ENCODE peak calls at places on chromosomes 3 and 15, in nine cellular contexts. Z is OCI-LY7, R is ELF-1, C is ureter, M is heart right ventricle, L is kidney, A is T-helper 2 cell, Y is H7, P is occipital lobe. O is an unnamed sample.

GRCh38 chr3:35899245-35899644 is 259.9 kb downstream of the ARPP21 start:
- DNase-seq in Z (no peak), R (no peak), A (no peak), P (no peak), M (no peak), C (no peak), L (no peak), Y (no peak), O (peak)

GRCh38 chr15:32042269-32042996 is 12.1 kb downstream of the CHRNA7 start:
- DNase-seq in P (no peak), M (no peak), A (no peak), C (no peak), L (no peak), Z (no peak), R (no peak), Y (no peak), O (no peak)

GRCh38 chr3:14988988-14989394 is 41.6 kb downstream of the NR2C2 start:
- DNase-seq in Y (peak), R (peak), L (no peak), P (no peak), Z (peak), A (peak), C (no peak), M (no peak), O (peak)

GRCh38 chr3:129409541-129409940 is 18.9 kb downstream of the EFCAB12 start:
- DNase-seq in Z (no peak), M (no peak), P (no peak), A (no peak), Y (no peak), L (no peak), R (no peak), C (no peak), O (no peak)

GRCh38 chr3:150972379-150972985 is at the start of gene CLRN1:
- DNase-seq in Y (no peak), P (no peak), L (no peak), M (no peak), R (peak), Z (no peak), A (no peak), C (no peak), O (peak)

GRCh38 chr3:134677196-134677986 is 26.6 kb upstream of the KY start:
- DNase-seq in P (peak), A (no peak), Y (peak), C (no peak), Z (peak), M (no peak), L (no peak), R (peak), O (peak)

GRCh38 chr3:126212629-126213375 is 32.4 kb upstream of the ALDH1L1 start:
- DNase-seq in A (no peak), M (peak), L (peak), P (no peak), Z (no peak), R (peak), Y (peak), C (peak), O (peak)

GRCh38 chr15:60184579-60184978 is 180.5 kb downstream of the FOXB1 start:
- DNase-seq in Z (no peak), Y (no peak), P (no peak), M (no peak), L (no peak), R (no peak), C (no peak), A (no peak), O (peak)

GRCh38 chr3:54877675-54878544 is 49.9 kb downstream of the LRTM1 start:
- DNase-seq in R (peak), Z (no peak), A (no peak), P (no peak), M (no peak), C (no peak), Y (no peak), L (no peak), O (no peak)

GRCh38 chr3:101803152-101803782 is 24.3 kb downstream of the NXPE3 start:
- DNase-seq in L (no peak), A (peak), M (no peak), R (no peak), C (no peak), Y (peak), P (peak), Z (peak), O (peak)

GRCh38 chr15:37485056-37485455 is 384.7 kb upstream of the MEIS2 start:
- DNase-seq in C (no peak), Y (no peak), P (no peak), Z (no peak), L (no peak), A (no peak), M (no peak), R (no peak), O (no peak)

GRCh38 chr3:52527039-52527731 is 6.5 kb downstream of the NT5DC2 start:
- DNase-seq in L (peak), R (peak), Y (peak), M (peak), C (no peak), Z (no peak), A (no peak), P (no peak), O (no peak)

GRCh38 chr3:108894981-108895380 is 58.7 kb downstream of the GUCA1C start:
- DNase-seq in Y (no peak), L (no peak), Z (no peak), R (no peak), A (no peak), C (no peak), P (no peak), M (no peak), O (no peak)

GRCh38 chr3:67044955-67045354 is 46.8 kb downstream of the KBTBD8 start:
- DNase-seq in L (no peak), P (no peak), M (no peak), R (no peak), A (no peak), C (no peak), Y (no peak), Z (no peak), O (peak)

GRCh38 chr3:36944641-36945270 is at the start of gene TRANK1:
- DNase-seq in R (peak), A (peak), Y (peak), P (peak), L (peak), M (peak), C (peak), Z (peak), O (peak)

GRCh38 chr3:194857459-194858113 is 171.9 kb downstream of the FAM43A start:
- DNase-seq in M (no peak), L (no peak), R (no peak), P (no peak), A (no peak), Y (no peak), C (no peak), Z (no peak), O (no peak)

GRCh38 chr3:4426782-4427344 is 40.2 kb downstream of the SUMF1 start:
- DNase-seq in P (peak), C (no peak), Z (peak), A (no peak), Y (no peak), M (no peak), R (no peak), L (no peak), O (peak)

GRCh38 chr3:138348107-138348949 is at the start of gene MRAS:
- DNase-seq in Z (no peak), R (peak), C (peak), A (peak), L (peak), Y (peak), M (peak), P (peak), O (peak)

GRCh38 chr3:183328823-183329222 is 75.8 kb downstream of the B3GNT5 start:
- DNase-seq in P (no peak), Z (no peak), L (no peak), A (no peak), M (no peak), C (no peak), Y (no peak), R (no peak), O (no peak)

GRCh38 chr3:126142652-126143051 is 37.7 kb downstream of the ALDH1L1 start:
- DNase-seq in P (no peak), Z (no peak), M (no peak), L (no peak), C (no peak), A (no peak), R (no peak), Y (peak), O (no peak)

GRCh38 chr3:65732060-65732933 is 306.4 kb downstream of the MAGI1 start:
- DNase-seq in Y (peak), L (no peak), A (no peak), M (no peak), Z (peak), C (no peak), P (peak), R (peak), O (peak)

GRCh38 chr15:67839358-67839928 is 402 bp downstream of the RNU6-1 start:
- DNase-seq in M (no peak), C (no peak), Z (peak), A (no peak), L (no peak), P (no peak), Y (peak), R (peak), O (peak)

GRCh38 chr3:195188530-195188917 is 82.4 kb downstream of the XXYLT1 start:
- DNase-seq in Z (no peak), C (no peak), M (no peak), Y (no peak), P (no peak), R (no peak), A (no peak), L (no peak), O (no peak)

GRCh38 chr15:41332788-41333527 is at the start of gene NUSAP1:
- DNase-seq in Z (peak), R (no peak), M (no peak), C (no peak), P (no peak), A (no peak), L (peak), Y (peak), O (no peak)

GRCh38 chr3:43290961-43291360 is 4.6 kb downstream of the SNRK start:
- DNase-seq in C (no peak), Z (no peak), Y (no peak), L (no peak), R (no peak), A (no peak), M (no peak), P (no peak), O (no peak)

GRCh38 chr15:100944237-100944875 is 25.2 kb downstream of the LRRK1 start:
- DNase-seq in L (no peak), P (no peak), R (no peak), M (no peak), A (no peak), Z (peak), C (no peak), Y (no peak), O (no peak)

GRCh38 chr3:63824309-63824708 is 5.2 kb downstream of the C3orf49 start:
- DNase-seq in L (no peak), Z (no peak), M (no peak), P (no peak), Y (no peak), R (no peak), C (no peak), A (no peak), O (no peak)

GRCh38 chr15:58549013-58549779 is 117.4 kb downstream of the LIPC start:
- DNase-seq in M (no peak), A (no peak), L (no peak), R (peak), C (peak), Y (no peak), Z (no peak), P (no peak), O (no peak)

GRCh38 chr15:76321602-76322001 is 10.3 kb upstream of the ETFA start:
- DNase-seq in Z (no peak), R (no peak), A (no peak), Y (no peak), M (no peak), P (no peak), L (no peak), C (no peak), O (no peak)

GRCh38 chr3:40584625-40585189 is 59.9 kb downstream of the ZNF621 start:
- DNase-seq in R (peak), C (peak), M (peak), A (peak), L (peak), P (peak), Z (peak), Y (peak), O (peak)

GRCh38 chr15:62248277-62248974 is 83.3 kb upstream of the C2CD4B start:
- DNase-seq in C (no peak), M (no peak), L (peak), Z (no peak), Y (no peak), P (no peak), R (peak), A (no peak), O (peak)

GRCh38 chr3:45043715-45044299 is 17.7 kb downstream of the CLEC3B start:
- DNase-seq in Y (no peak), M (no peak), C (no peak), R (no peak), A (no peak), Z (no peak), P (no peak), L (no peak), O (peak)

GRCh38 chr3:61277411-61277810 is 26.2 kb upstream of the FHIT start:
- DNase-seq in L (no peak), P (no peak), C (no peak), M (no peak), Y (no peak), Z (no peak), R (no peak), A (no peak), O (no peak)

GRCh38 chr15:61656391-61656790 is 403.9 kb downstream of the VPS13C start:
- DNase-seq in C (no peak), M (no peak), Y (no peak), Z (no peak), R (no peak), L (no peak), A (no peak), P (no peak), O (no peak)

GRCh38 chr15:50055333-50056278 is 63.4 kb downstream of the ATP8B4 start:
- DNase-seq in L (no peak), C (no peak), M (no peak), A (no peak), P (no peak), Y (no peak), R (no peak), Z (no peak), O (no peak)

GRCh38 chr3:170044795-170045244 is 7.0 kb downstream of the GPR160 start:
- DNase-seq in Z (peak), M (no peak), A (no peak), L (no peak), Y (no peak), P (no peak), R (no peak), C (no peak), O (no peak)

GRCh38 chr15:64651573-64652260 is 123.7 kb downstream of the RBPMS2 start:
- DNase-seq in L (no peak), R (peak), Y (peak), P (no peak), C (no peak), Z (peak), A (peak), M (no peak), O (peak)

O was measured in mesendoderm.